ENCODE peak calls at places on chromosomes 2 and 18, in six cellular contexts. B is mesendoderm, N is mesenchymal stem cell, O is H1, Q is neuronal stem cell, P is IMR-90. J is an unnamed sample.
A peak's percentile ranks its signal among the peaks of the same experiment; 100 is the strongest.

GRCh38 chr18:59318460-59318859 is at the start of gene CPLX4:
- DNase-seq in O (no peak), N (no peak), Q (no peak), P (no peak), B (no peak), J (no peak)

GRCh38 chr2:68287580-68288441 is 31.9 kb downstream of the CNRIP1 start:
- DNase-seq in Q (no peak), B (peak; percentile 5), O (no peak), P (peak; percentile 61), N (peak; percentile 45), J (no peak)

GRCh38 chr2:232940724-232941123 is 70.7 kb downstream of the SNORC start:
- DNase-seq in O (no peak), P (no peak), B (no peak), Q (no peak), N (no peak), J (no peak)

GRCh38 chr18:65943268-65943667 is 192.5 kb downstream of the CDH7 start:
- DNase-seq in N (no peak), P (no peak), O (no peak), B (no peak), Q (no peak), J (no peak)

GRCh38 chr2:98769784-98770183 is 38.9 kb upstream of the MGAT4A start:
- DNase-seq in Q (no peak), N (no peak), B (no peak), P (no peak), O (no peak), J (no peak)

GRCh38 chr18:57134564-57135211 is 12.2 kb upstream of the BOD1L2 start:
- DNase-seq in O (no peak), N (no peak), P (peak; percentile 4), B (peak; percentile 86), Q (peak; percentile 27), J (no peak)

GRCh38 chr2:33602216-33602830 is 3.2 kb upstream of the FAM98A start:
- DNase-seq in P (peak; percentile 46), Q (no peak), O (no peak), N (peak; percentile 49), B (no peak), J (no peak)

GRCh38 chr2:85796549-85797262 is 42.9 kb downstream of the ATOH8 start:
- DNase-seq in B (no peak), O (no peak), N (peak; percentile 14), P (no peak), Q (peak; percentile 18), J (no peak)

GRCh38 chr2:98796775-98797544 is 66.0 kb upstream of the MGAT4A start:
- DNase-seq in B (no peak), Q (no peak), P (no peak), N (no peak), O (no peak), J (no peak)

GRCh38 chr2:175154670-175155082 is 13.3 kb downstream of the ATF2 start:
- DNase-seq in Q (no peak), N (peak; percentile 89), P (peak; percentile 89), B (no peak), O (no peak), J (no peak)

GRCh38 chr2:224909885-224910517 is 132.3 kb downstream of the DOCK10 start:
- DNase-seq in O (no peak), Q (no peak), B (peak; percentile 50), P (peak; percentile 73), N (peak; percentile 41), J (no peak)

DNA sequence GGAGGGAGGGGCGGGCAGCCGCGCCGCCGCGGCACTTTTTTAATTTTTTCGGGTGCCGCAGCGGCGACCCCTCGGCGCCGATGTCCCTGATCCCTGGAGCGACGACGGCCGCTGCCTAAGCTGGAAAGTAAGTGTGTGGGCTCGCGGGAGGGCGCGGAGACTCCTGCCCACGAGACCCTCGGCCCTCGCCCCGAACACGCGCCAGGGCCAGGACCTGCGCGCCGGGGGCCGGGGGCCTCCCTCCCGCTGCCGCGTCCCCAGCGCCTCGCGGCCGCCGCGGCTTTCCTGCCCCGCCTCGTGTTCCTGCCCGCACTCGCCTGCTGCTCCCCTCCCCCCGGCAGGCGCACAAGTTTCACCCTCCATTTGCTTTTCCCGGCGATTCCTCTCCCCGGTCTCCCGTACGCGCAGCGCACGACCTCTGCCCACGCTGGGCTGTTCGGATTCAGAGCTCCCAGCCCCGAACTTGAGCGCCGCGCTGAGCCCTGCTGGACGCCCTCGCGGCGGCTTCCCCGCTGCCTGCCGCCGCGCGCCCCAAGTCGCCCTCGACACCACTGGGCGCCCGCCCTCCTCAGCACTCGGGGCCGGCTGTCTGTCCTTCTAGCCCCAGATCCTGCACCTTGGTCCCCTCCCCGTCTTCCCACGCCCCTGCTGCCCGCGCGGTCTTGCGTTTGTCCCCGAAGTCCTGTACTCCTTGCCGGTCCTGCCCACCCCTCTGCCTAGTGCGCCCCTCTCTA is 507 bp downstream of the PKP4 start:
- DNase-seq in O (no peak), N (peak; percentile 80), B (peak; percentile 80), P (peak; percentile 61), Q (peak; percentile 61), J (peak; percentile 71)
- H3K4ac ChIP-seq in O (no peak overlapping the region), N (no peak overlapping the region), B (peak overlapping the region; percentile 41), P (peak overlapping the region; percentile 75), Q (no peak overlapping the region), J (no peak overlapping the region)

GRCh38 chr18:7232218-7232617 is 1.3 kb downstream of the LRRC30 start:
- DNase-seq in O (no peak), P (no peak), B (no peak), N (no peak), Q (no peak), J (no peak)

GRCh38 chr18:7233398-7233797 is 2.5 kb downstream of the LRRC30 start:
- DNase-seq in P (no peak), Q (no peak), B (no peak), O (no peak), N (no peak), J (no peak)

GRCh38 chr18:7234061-7234460 is 3.2 kb downstream of the LRRC30 start:
- DNase-seq in N (no peak), Q (no peak), P (no peak), B (no peak), O (no peak), J (no peak)

DNA sequence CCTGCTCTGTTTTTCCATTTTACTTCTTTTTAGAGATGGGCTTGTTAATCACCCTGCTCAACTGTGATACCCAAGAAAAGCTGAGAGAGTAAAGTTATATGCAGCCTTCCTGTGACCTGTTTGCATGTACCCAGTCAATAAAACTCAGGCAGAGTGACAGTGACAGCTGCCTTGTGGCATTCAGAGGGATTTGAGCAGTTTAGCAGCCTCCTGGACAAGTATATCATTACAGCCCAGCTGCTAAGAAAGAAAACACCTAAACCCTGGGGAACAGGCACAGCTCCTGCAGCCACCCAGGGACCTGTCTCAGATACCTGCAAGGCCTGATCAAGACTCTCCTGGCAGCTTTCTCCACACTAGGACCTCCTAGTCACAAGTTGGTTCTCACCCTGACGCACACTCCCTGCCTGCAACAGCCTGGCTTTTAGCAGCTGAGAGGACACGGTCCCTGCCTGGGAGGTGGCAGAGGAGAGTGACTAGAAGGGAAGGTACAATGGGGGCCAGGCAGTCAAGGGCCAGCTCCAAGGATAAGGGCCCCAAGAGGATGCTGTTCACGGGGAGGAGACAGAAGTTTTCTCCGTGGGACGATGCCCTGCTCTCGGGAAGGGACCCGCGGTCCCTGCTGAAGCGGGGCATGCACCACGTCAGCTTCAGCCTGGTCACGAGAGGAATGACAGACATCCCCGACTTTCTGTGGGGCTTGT is at the start of gene LRRC30:
- DNase-seq in N (no peak), Q (no peak), P (no peak), O (no peak), B (no peak), J (no peak)
- H2BK15ac ChIP-seq in N (no peak within 1 kb of the TSS), Q (peak within 1 kb of the TSS; percentile 50), P (no peak within 1 kb of the TSS), O (no peak within 1 kb of the TSS), B (no peak within 1 kb of the TSS), J (no peak within 1 kb of the TSS)

DNA sequence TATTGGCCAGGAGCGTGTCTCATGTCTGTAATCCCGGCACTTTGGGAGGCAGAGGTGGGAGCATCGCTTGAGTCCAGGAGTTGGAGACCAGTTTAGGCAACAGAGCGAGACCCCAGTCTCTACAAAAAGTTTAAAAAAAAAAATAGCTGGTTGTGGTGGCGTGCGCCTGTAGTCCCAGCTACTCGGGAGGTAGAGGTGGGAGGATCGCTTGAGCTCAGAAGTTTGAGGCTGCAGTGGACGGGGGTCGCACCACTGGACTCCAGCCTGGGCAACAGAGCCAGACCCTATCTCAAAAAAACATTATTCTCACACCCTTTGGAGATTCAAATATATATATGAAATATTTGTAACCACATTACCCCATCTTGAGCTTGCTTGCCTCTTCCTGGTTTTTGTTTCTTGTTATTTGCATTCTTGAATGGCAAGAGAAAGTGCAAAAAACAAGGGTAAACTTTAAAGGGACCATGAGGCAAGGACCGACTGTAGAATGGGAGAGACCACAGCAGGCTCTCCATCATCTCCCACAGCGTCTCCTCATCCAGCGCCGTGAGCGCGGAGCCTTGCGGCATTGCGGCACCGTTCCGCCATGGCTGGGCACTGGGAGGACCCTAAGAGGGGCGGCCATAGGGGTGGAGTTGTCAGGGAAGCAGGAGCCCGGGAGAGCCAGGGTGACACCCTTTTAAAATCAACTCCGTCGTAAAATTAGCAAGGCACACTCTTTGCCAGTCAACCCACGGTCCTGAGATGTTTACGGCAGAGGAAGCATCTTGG is 1.4 kb downstream of the ELP2 start:
- DNase-seq in Q (no peak), P (no peak), O (no peak), N (no peak), B (no peak), J (no peak)
- H3K4ac ChIP-seq in Q (no peak overlapping the region), P (no peak overlapping the region), O (no peak overlapping the region), N (no peak overlapping the region), B (no peak overlapping the region), J (no peak overlapping the region)

DNA sequence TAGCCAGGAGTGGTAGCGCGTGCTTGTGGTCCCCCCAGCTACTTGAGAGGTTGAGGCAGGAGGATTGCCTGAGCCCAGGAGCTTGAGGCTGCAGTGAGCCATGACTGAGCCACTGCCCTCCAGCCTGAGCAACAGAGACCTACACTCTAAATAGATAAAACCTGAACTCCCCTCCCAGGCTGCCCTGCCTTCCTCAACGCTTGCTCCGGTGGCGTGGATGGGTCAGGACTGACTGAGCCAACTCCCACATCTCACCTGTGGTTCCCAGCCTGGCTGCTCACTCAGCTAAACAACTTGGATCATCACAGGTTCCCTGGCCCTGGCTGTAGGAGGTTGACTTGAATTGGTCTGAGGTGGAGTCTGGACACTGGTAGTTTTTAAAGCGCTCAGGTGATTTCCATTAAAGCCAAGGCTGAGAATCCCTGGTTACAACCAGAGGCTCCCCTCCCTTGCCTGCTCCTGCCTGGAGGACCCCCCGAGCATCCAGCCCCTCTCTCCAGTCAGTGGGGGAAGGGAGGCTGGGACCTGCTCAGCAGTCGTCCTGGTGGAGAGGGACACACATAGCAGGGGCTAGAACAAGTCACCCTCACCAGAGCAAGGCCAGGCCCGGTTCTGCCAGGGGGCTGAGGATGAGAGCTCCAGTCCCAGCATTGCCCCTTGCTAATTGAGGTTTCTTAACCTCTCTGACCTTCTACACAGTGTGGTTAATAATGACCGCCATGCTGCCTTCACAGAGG is 47.0 kb upstream of the TAF1B start:
- DNase-seq in O (no peak), P (no peak), Q (no peak), N (peak; percentile 7), B (no peak), J (peak; percentile 56)
- H2BK15ac ChIP-seq in O (no peak overlapping the region), P (no peak overlapping the region), Q (no peak overlapping the region), N (no peak overlapping the region), B (no peak overlapping the region), J (no peak overlapping the region)

GRCh38 chr2:70086838-70087702 is at the start of gene PCBP1:
- DNase-seq in B (peak; percentile 98), Q (peak; percentile 91), P (peak; percentile 95), N (peak; percentile 96), O (peak; percentile 73), J (peak; percentile 89)
- H3K4ac ChIP-seq in B (peak within 1 kb of the TSS; percentile 99), Q (peak within 1 kb of the TSS; percentile 94), P (peak within 1 kb of the TSS; percentile 99), N (peak within 1 kb of the TSS; percentile 99), O (peak within 1 kb of the TSS; percentile 88), J (peak within 1 kb of the TSS; percentile 92)

GRCh38 chr18:24274822-24275221 is 122.8 kb downstream of the OSBPL1A start:
- DNase-seq in B (no peak), N (no peak), Q (no peak), O (no peak), P (no peak), J (no peak)
- H2BK15ac ChIP-seq in B (no peak overlapping the region), N (no peak overlapping the region), Q (no peak overlapping the region), O (no peak overlapping the region), P (no peak overlapping the region), J (no peak overlapping the region)

J was measured in H9.